ENCODE peak calls at places on chromosomes 2 and 18, in six cellular contexts. One of them, this sample, is unnamed.

GRCh38 chr18:40152859-40153258 is 1802.2 kb upstream of the PIK3C3 start:
- DNase-seq in uterus: no peak
- DNase-seq in fibroblast of mammary gland: peak; percentile 25
- DNase-seq in CD8-positive, alpha-beta memory T cell: no peak
- DNase-seq in coronary artery: no peak
- DNase-seq in right atrium auricular region: no peak
- DNase-seq in this sample: no peak

GRCh38 chr2:48356701-48357322 is 173.1 kb upstream of the STON1 start:
- DNase-seq in uterus: no peak
- DNase-seq in fibroblast of mammary gland: no peak
- DNase-seq in CD8-positive, alpha-beta memory T cell: no peak
- DNase-seq in coronary artery: no peak
- DNase-seq in right atrium auricular region: no peak
- DNase-seq in this sample: no peak

GRCh38 chr2:238857929-238858328 is 10.0 kb downstream of the TWIST2 start:
- DNase-seq in right atrium auricular region: peak; percentile 16
- DNase-seq in uterus: no peak
- DNase-seq in coronary artery: no peak
- DNase-seq in fibroblast of mammary gland: no peak
- DNase-seq in CD8-positive, alpha-beta memory T cell: no peak
- DNase-seq in this sample: no peak

GRCh38 chr18:73793386-73793785 is 354.2 kb downstream of the FBXO15 start:
- DNase-seq in coronary artery: no peak
- DNase-seq in fibroblast of mammary gland: peak; percentile 8
- DNase-seq in right atrium auricular region: no peak
- DNase-seq in CD8-positive, alpha-beta memory T cell: no peak
- DNase-seq in uterus: no peak
- DNase-seq in this sample: no peak

GRCh38 chr2:229154381-229154780 is 116.7 kb downstream of the PID1 start:
- DNase-seq in fibroblast of mammary gland: peak; percentile 10
- DNase-seq in CD8-positive, alpha-beta memory T cell: no peak
- DNase-seq in uterus: no peak
- DNase-seq in right atrium auricular region: no peak
- DNase-seq in coronary artery: no peak
- DNase-seq in this sample: no peak

GRCh38 chr18:28863396-28863795 is 686.5 kb upstream of the CDH2 start:
- DNase-seq in fibroblast of mammary gland: no peak
- DNase-seq in coronary artery: no peak
- DNase-seq in right atrium auricular region: no peak
- DNase-seq in CD8-positive, alpha-beta memory T cell: no peak
- DNase-seq in uterus: no peak
- DNase-seq in this sample: no peak

GRCh38 chr2:149329068-149329467 is 1.3 kb upstream of the LYPD6 start:
- DNase-seq in right atrium auricular region: no peak
- DNase-seq in CD8-positive, alpha-beta memory T cell: no peak
- DNase-seq in fibroblast of mammary gland: no peak
- DNase-seq in coronary artery: no peak
- DNase-seq in uterus: no peak
- DNase-seq in this sample: no peak

GRCh38 chr18:23136326-23137092 is 1.2 kb downstream of the CABLES1 start:
- DNase-seq in coronary artery: peak; percentile 80
- DNase-seq in CD8-positive, alpha-beta memory T cell: no peak
- DNase-seq in uterus: peak; percentile 51
- DNase-seq in fibroblast of mammary gland: no peak
- DNase-seq in right atrium auricular region: peak; percentile 75
- DNase-seq in this sample: peak; percentile 80

GRCh38 chr2:142542431-142542910 is 335.0 kb upstream of the KYNU start:
- DNase-seq in CD8-positive, alpha-beta memory T cell: no peak
- DNase-seq in coronary artery: no peak
- DNase-seq in fibroblast of mammary gland: no peak
- DNase-seq in right atrium auricular region: no peak
- DNase-seq in uterus: no peak
- DNase-seq in this sample: no peak

GRCh38 chr2:77270433-77270832 is 251.7 kb downstream of the LRRTM4 start:
- DNase-seq in CD8-positive, alpha-beta memory T cell: no peak
- DNase-seq in coronary artery: no peak
- DNase-seq in uterus: no peak
- DNase-seq in right atrium auricular region: no peak
- DNase-seq in fibroblast of mammary gland: no peak
- DNase-seq in this sample: no peak

GRCh38 chr2:35080231-35080905 is 1275.2 kb upstream of the CRIM1 start:
- DNase-seq in right atrium auricular region: no peak
- DNase-seq in fibroblast of mammary gland: no peak
- DNase-seq in coronary artery: no peak
- DNase-seq in CD8-positive, alpha-beta memory T cell: no peak
- DNase-seq in uterus: no peak
- DNase-seq in this sample: no peak

GRCh38 chr2:62042944-62043343 is 137.5 kb downstream of the COMMD1 start:
- DNase-seq in right atrium auricular region: no peak
- DNase-seq in fibroblast of mammary gland: peak; percentile 24
- DNase-seq in CD8-positive, alpha-beta memory T cell: no peak
- DNase-seq in uterus: no peak
- DNase-seq in coronary artery: no peak
- DNase-seq in this sample: no peak

GRCh38 chr2:84481702-84482101 is 22.6 kb upstream of the SUCLG1 start:
- DNase-seq in coronary artery: no peak
- DNase-seq in CD8-positive, alpha-beta memory T cell: no peak
- DNase-seq in fibroblast of mammary gland: peak; percentile 47
- DNase-seq in uterus: no peak
- DNase-seq in right atrium auricular region: no peak
- DNase-seq in this sample: no peak

GRCh38 chr2:236601306-236602202 is 31.9 kb downstream of the ACKR3 start:
- DNase-seq in uterus: no peak
- DNase-seq in fibroblast of mammary gland: no peak
- DNase-seq in right atrium auricular region: no peak
- DNase-seq in CD8-positive, alpha-beta memory T cell: no peak
- DNase-seq in coronary artery: no peak
- DNase-seq in this sample: no peak

DNA sequence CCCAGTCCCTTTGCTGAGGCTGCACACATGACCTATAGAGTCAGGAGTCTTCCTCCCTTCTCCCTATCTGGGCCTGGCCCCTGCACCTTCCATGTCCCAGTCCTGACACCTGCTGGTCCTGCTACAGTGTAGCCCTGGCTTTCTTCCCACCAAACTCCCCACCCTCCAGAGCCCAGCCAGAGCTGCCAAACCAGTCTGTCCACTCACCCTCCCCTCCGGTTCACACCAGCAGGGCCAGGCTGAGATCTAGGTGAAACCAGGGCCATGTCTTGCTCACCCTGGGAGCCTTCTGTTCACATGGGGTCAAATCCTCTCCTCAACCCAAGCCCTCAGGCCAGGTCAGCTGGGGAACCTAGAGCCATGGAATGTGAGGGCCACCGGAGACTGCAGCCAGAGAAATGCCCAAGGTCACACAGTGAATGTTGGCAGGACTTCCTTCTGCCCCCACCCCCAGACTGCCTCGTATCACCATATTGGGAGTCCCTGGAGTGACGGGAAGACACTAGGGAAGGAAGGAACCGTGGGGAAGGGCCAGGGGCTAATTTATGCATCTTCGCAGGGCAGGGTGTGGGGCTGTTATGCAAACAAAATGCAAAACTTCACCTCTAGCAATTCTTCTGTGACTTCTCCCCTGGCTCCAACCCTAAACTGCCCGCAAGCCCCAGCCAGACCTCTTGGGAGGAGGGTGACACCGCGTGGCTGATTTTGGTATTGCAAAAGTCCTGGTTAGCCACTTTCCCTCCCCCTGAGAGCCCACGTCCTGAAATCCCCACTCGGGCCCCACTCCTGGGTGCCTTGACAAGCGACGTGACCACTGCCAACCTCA is 14.6 kb downstream of the TNS1 start:
- DNase-seq in fibroblast of mammary gland: peak; percentile 75
- DNase-seq in CD8-positive, alpha-beta memory T cell: peak; percentile 61
- DNase-seq in right atrium auricular region: peak; percentile 89
- DNase-seq in coronary artery: no peak
- DNase-seq in uterus: peak; percentile 86
- DNase-seq in this sample: peak; percentile 88
- H3K4me3 ChIP-seq in fibroblast of mammary gland: no peak overlapping the region
- H3K4me3 ChIP-seq in CD8-positive, alpha-beta memory T cell: no peak overlapping the region
- H3K4me3 ChIP-seq in right atrium auricular region: no peak overlapping the region
- H3K4me3 ChIP-seq in coronary artery: peak overlapping the region; percentile 56
- H3K4me3 ChIP-seq in uterus: no peak overlapping the region
- H3K4me3 ChIP-seq in this sample: no peak overlapping the region

GRCh38 chr2:85753035-85753524 is 711 bp upstream of the ATOH8 start:
- DNase-seq in CD8-positive, alpha-beta memory T cell: no peak
- DNase-seq in uterus: no peak
- DNase-seq in coronary artery: no peak
- DNase-seq in right atrium auricular region: no peak
- DNase-seq in fibroblast of mammary gland: no peak
- DNase-seq in this sample: no peak
- H3K4me3 ChIP-seq in CD8-positive, alpha-beta memory T cell: no peak overlapping the region
- H3K4me3 ChIP-seq in uterus: peak overlapping the region; percentile 65
- H3K4me3 ChIP-seq in coronary artery: peak overlapping the region; percentile 87
- H3K4me3 ChIP-seq in right atrium auricular region: peak overlapping the region; percentile 98
- H3K4me3 ChIP-seq in fibroblast of mammary gland: peak overlapping the region; percentile 63
- H3K4me3 ChIP-seq in this sample: peak overlapping the region; percentile 87

DNA sequence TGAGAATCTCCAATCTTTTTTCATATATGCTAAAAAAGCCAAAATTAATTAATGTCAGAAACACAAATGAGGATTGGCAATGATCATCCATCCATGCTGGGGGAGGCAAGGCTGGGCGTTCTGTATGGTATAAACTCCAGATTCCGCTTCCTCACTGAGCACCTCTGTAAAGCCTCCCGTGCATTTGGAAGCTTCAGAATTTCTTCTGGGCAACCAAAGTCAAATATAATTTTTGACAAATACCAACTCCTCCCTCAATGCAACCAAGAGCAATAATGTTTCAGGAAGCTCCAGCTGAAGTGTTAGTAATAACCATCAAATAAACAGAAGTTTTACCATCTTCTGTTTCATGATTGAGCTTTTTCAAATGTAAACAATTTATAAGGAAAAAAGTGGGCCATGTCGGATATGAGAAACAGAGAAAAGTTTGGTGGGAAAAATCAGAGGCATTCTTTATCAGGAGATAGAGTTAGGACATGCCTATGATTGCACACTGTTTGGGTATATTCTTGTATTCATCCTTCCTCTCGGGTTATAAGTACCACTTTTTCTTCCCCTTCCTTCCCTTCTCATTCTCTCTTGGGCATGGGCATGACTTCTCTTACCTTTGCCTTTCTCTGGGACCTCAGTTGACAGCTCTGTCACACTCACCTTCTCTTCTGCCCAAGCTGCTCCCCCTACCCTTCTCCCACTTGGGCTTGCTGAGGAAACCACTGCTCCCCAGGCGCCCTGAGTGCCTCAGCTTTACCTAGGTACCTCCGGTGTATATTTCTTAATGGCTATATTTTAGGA is 149.5 kb upstream of the ZEB2 start:
- DNase-seq in fibroblast of mammary gland: no peak
- DNase-seq in right atrium auricular region: no peak
- DNase-seq in uterus: no peak
- DNase-seq in CD8-positive, alpha-beta memory T cell: no peak
- DNase-seq in coronary artery: no peak
- DNase-seq in this sample: no peak
- H3K4me3 ChIP-seq in fibroblast of mammary gland: no peak overlapping the region
- H3K4me3 ChIP-seq in right atrium auricular region: no peak overlapping the region
- H3K4me3 ChIP-seq in uterus: no peak overlapping the region
- H3K4me3 ChIP-seq in CD8-positive, alpha-beta memory T cell: no peak overlapping the region
- H3K4me3 ChIP-seq in coronary artery: no peak overlapping the region
- H3K4me3 ChIP-seq in this sample: no peak overlapping the region

GRCh38 chr2:98463081-98463481 is 18.4 kb downstream of the INPP4A start:
- DNase-seq in right atrium auricular region: no peak
- DNase-seq in fibroblast of mammary gland: no peak
- DNase-seq in CD8-positive, alpha-beta memory T cell: no peak
- DNase-seq in uterus: no peak
- DNase-seq in coronary artery: no peak
- DNase-seq in this sample: no peak

GRCh38 chr2:98463551-98463971 is 18.9 kb downstream of the INPP4A start:
- DNase-seq in uterus: no peak
- DNase-seq in coronary artery: peak; percentile 64
- DNase-seq in right atrium auricular region: no peak
- DNase-seq in CD8-positive, alpha-beta memory T cell: no peak
- DNase-seq in fibroblast of mammary gland: no peak
- DNase-seq in this sample: no peak

GRCh38 chr2:98465456-98466201 is 21.0 kb downstream of the INPP4A start:
- DNase-seq in right atrium auricular region: peak; percentile 74
- DNase-seq in coronary artery: no peak
- DNase-seq in CD8-positive, alpha-beta memory T cell: peak; percentile 90
- DNase-seq in fibroblast of mammary gland: peak; percentile 39
- DNase-seq in uterus: peak; percentile 37
- DNase-seq in this sample: peak; percentile 85

GRCh38 chr2:98464772-98465310 is 20.2 kb downstream of the INPP4A start:
- DNase-seq in right atrium auricular region: no peak
- DNase-seq in uterus: no peak
- DNase-seq in CD8-positive, alpha-beta memory T cell: peak; percentile 62
- DNase-seq in coronary artery: no peak
- DNase-seq in fibroblast of mammary gland: no peak
- DNase-seq in this sample: peak; percentile 63

DNA sequence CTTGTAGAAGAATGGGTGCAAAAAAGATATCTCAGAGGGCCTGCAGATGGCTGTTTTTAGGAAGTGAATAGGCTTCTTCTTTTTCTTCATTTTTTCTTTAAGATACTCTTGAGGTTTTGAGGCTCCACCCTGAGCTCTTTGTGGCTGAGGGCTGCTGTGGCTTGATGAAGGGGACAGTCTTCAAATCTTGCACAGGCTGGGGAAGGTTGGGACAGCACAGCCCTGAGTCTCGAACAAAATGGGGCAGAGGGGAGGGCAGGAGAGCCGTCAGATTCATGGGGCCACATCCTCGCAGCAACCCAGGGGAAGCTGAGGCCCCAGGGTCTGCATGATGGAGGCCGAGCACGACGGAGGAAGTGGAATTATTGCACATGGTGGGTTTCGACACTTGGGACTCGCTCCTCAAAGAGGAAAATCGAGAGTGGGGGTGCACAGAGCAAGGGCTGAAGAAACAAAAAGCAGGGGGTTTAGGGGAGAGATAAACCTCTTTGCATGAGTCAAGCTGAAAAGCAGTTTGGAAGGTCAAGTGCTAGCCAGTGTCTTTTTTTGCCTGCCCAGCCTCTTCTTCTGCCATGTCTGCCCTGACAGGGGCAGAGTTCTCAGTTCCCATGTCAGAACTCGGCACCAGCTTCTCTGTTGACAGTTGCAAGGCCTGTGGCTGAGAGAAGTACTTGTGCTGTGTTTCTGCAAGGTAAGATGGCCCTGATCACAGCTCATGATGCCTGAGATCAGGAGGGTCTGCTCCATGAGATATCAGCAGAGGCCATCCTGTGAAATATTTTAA is 19.5 kb downstream of the INPP4A start:
- DNase-seq in coronary artery: no peak
- DNase-seq in fibroblast of mammary gland: no peak
- DNase-seq in CD8-positive, alpha-beta memory T cell: peak; percentile 74
- DNase-seq in uterus: no peak
- DNase-seq in right atrium auricular region: no peak
- DNase-seq in this sample: no peak
- H3K4me3 ChIP-seq in coronary artery: no peak overlapping the region
- H3K4me3 ChIP-seq in fibroblast of mammary gland: no peak overlapping the region
- H3K4me3 ChIP-seq in CD8-positive, alpha-beta memory T cell: peak overlapping the region; percentile 47
- H3K4me3 ChIP-seq in uterus: no peak overlapping the region
- H3K4me3 ChIP-seq in right atrium auricular region: no peak overlapping the region
- H3K4me3 ChIP-seq in this sample: no peak overlapping the region

DNA sequence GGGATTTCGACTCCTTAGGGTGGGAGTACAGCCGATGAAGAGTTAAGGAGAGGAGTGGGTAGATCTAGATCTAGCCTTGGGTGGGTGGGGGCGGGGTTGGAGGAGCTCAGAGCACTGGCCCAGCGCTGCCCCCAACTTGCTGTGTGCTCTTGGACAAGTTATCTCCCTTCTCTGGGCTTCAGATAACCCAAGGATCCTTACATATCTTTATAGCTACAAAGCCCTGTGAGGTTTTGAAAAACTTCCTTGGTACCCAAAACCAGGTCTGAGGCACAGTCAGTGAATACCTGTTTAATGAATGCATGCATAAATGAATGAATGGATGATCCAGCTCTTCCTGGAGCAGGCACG is 1.3 kb upstream of the ODC1 start:
- DNase-seq in coronary artery: no peak
- DNase-seq in fibroblast of mammary gland: no peak
- DNase-seq in CD8-positive, alpha-beta memory T cell: no peak
- DNase-seq in right atrium auricular region: no peak
- DNase-seq in uterus: no peak
- DNase-seq in this sample: no peak
- H3K4me3 ChIP-seq in coronary artery: peak overlapping the region; percentile 87
- H3K4me3 ChIP-seq in fibroblast of mammary gland: peak overlapping the region; percentile 58
- H3K4me3 ChIP-seq in CD8-positive, alpha-beta memory T cell: peak overlapping the region; percentile 70
- H3K4me3 ChIP-seq in right atrium auricular region: no peak overlapping the region
- H3K4me3 ChIP-seq in uterus: peak overlapping the region; percentile 55
- H3K4me3 ChIP-seq in this sample: peak overlapping the region; percentile 23